ENCODE peak calls at places on chromosomes 2 and 18, in five cellular contexts. J is GM23248, C is DND-41, H is mammary epithelial cell, U is HCT116. B is an unnamed sample.

GRCh38 chr2:62265116-62265515 is 69.2 kb downstream of the B3GNT2 start:
- DNase-seq in H (no peak), C (no peak), U (no peak), J (no peak), B (no peak)

GRCh38 chr18:69401475-69402218 is 959 bp downstream of the DOK6 start:
- DNase-seq in H (no peak), C (no peak), J (peak; percentile 58), U (no peak), B (peak; percentile 41)

GRCh38 chr2:99984781-99985525 is 157.4 kb downstream of the AFF3 start:
- DNase-seq in J (peak; percentile 73), H (no peak), C (no peak), U (no peak), B (peak; percentile 29)

GRCh38 chr18:74994502-74995403 is 214.2 kb downstream of the PTGR3 start:
- DNase-seq in J (peak; percentile 28), H (peak; percentile 6), U (no peak), C (no peak), B (peak; percentile 49)

GRCh38 chr2:112579280-112579679 is 5.1 kb upstream of the CHCHD5 start:
- DNase-seq in H (peak; percentile 75), J (peak; percentile 92), C (no peak), U (no peak), B (peak; percentile 88)

GRCh38 chr18:45895339-45895738 is 69.9 kb downstream of the SIGLEC15 start:
- DNase-seq in U (no peak), C (no peak), J (no peak), H (no peak), B (no peak)

GRCh38 chr2:36857713-36858112 is 108.6 kb downstream of the STRN start:
- DNase-seq in H (no peak), J (no peak), U (no peak), C (no peak), B (no peak)

GRCh38 chr2:39488450-39488849 is 51.4 kb upstream of the MAP4K3 start:
- DNase-seq in U (no peak), H (peak; percentile 90), C (no peak), J (peak; percentile 89), B (peak; percentile 96)

GRCh38 chr2:218834685-218835084 is 3.1 kb upstream of the PRKAG3 start:
- DNase-seq in H (no peak), C (no peak), J (no peak), U (no peak), B (no peak)

GRCh38 chr2:39733070-39733674 is 45.9 kb downstream of the THUMPD2 start:
- DNase-seq in C (no peak), H (no peak), J (peak; percentile 51), U (no peak), B (no peak)

GRCh38 chr2:126723281-126723815 is 67.4 kb downstream of the GYPC start:
- DNase-seq in H (no peak), J (no peak), C (no peak), U (no peak), B (no peak)

GRCh38 chr2:191020742-191021381 is 6.9 kb upstream of the STAT1 start:
- DNase-seq in C (peak; percentile 49), H (peak; percentile 84), J (peak; percentile 93), U (no peak), B (peak; percentile 91)

GRCh38 chr2:56741601-56742102 is 557.9 kb downstream of the CCDC85A start:
- DNase-seq in C (no peak), U (peak; percentile 45), H (peak; percentile 92), J (peak; percentile 96), B (peak; percentile 97)

GRCh38 chr2:174180837-174181236 is 67.5 kb downstream of the OLA1 start:
- DNase-seq in U (no peak), C (no peak), H (no peak), J (no peak), B (peak; percentile 13)

GRCh38 chr2:140580799-140581198 is 1550.0 kb downstream of the LRP1B start:
- DNase-seq in J (no peak), C (no peak), H (no peak), U (no peak), B (peak; percentile 42)

GRCh38 chr2:28691774-28692281 is 59.8 kb upstream of the PPP1CB start:
- DNase-seq in U (no peak), J (peak; percentile 46), C (no peak), H (no peak), B (peak; percentile 82)

GRCh38 chr2:202375006-202375610 is 1.0 kb upstream of the BMPR2 start:
- DNase-seq in U (no peak), J (peak; percentile 90), H (peak; percentile 47), C (no peak), B (peak; percentile 63)

GRCh38 chr2:12538300-12538699 is 178.4 kb upstream of the TRIB2 start:
- DNase-seq in C (no peak), H (no peak), J (no peak), U (no peak), B (peak; percentile 22)

GRCh38 chr2:12536926-12537325 is 179.8 kb upstream of the TRIB2 start:
- DNase-seq in C (no peak), H (no peak), J (no peak), U (no peak), B (no peak)

GRCh38 chr2:12533337-12533736 is 183.4 kb upstream of the TRIB2 start:
- DNase-seq in H (no peak), U (no peak), C (no peak), J (peak; percentile 21), B (no peak)

GRCh38 chr2:12539306-12539705 is 177.4 kb upstream of the TRIB2 start:
- DNase-seq in H (no peak), C (no peak), J (no peak), U (no peak), B (no peak)

GRCh38 chr2:12534646-12535263 is 182.0 kb upstream of the TRIB2 start:
- DNase-seq in C (no peak), J (peak; percentile 97), H (peak; percentile 94), U (peak; percentile 12), B (peak; percentile 98)
- H3K9ac ChIP-seq in C (no peak overlapping the region), J (peak overlapping the region; percentile 74), H (no peak overlapping the region), U (no peak overlapping the region), B (peak overlapping the region; percentile 40)

DNA sequence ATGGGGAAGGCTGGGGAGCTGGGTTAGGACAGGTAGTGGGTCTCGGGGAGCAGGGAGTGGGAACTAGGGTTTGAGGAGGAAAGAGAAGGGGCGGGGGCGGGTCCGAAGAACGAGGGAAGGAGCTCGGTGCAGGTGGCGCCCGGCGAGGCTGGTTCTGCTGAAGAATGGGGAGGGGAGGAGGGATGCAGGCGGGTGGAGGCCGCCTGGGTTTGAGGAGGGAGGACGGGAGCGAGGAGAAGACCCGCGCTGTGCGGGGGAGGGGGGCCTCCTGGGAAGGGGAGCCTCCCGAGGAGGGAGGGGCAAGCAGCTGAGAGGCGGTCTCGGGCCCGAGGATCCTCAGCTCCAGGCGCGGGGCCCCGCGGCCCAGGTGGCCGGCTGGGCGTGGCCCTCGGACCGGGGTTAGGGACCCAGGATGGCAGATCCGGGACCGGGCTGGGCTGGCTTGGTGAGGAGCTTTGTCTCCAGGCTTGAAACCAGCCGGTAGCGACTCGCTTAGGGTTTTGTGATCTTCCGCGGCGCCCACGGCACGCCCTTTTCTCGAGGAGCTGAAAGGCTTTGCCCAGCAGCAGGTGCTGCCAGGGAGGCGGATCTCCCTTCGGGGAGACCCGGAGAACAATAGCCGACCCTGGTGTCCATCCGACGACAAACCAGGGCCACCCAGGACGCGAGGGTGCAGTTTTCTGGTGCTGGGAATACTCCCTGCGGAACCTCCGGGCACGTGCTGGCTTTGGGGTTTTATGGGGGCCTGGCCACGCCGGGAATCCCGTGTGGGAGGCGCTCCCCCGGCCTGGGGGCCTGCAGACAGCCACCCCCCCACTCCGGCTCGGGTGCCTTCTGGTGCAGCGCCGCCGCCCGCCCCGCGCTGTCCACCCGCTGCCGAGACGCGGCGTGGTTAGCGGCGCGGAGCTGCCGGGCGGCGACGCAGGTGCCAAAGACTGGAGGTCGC is 1.4 kb downstream of the DPYSL5 start:
- DNase-seq in C (no peak), U (no peak), H (no peak), J (no peak), B (no peak)
- TF ChIP-seq EZH2 in C (no peak), U (no peak), H (no peak), J (no peak), B (peak; percentile 96)

GRCh38 chr2:186883666-186884065 is 34.7 kb upstream of the ZSWIM2 start:
- DNase-seq in C (no peak), J (peak; percentile 13), H (no peak), U (no peak), B (no peak)

GRCh38 chr2:186884585-186884984 is 35.6 kb upstream of the ZSWIM2 start:
- DNase-seq in J (no peak), U (no peak), C (no peak), H (no peak), B (no peak)

GRCh38 chr2:186891219-186891621 is 42.2 kb upstream of the ZSWIM2 start:
- DNase-seq in J (peak; percentile 29), H (peak; percentile 15), U (peak; percentile 15), C (no peak), B (peak; percentile 72)

GRCh38 chr2:186889291-186889886 is 40.4 kb upstream of the ZSWIM2 start:
- DNase-seq in J (peak; percentile 48), C (no peak), H (no peak), U (no peak), B (no peak)

DNA sequence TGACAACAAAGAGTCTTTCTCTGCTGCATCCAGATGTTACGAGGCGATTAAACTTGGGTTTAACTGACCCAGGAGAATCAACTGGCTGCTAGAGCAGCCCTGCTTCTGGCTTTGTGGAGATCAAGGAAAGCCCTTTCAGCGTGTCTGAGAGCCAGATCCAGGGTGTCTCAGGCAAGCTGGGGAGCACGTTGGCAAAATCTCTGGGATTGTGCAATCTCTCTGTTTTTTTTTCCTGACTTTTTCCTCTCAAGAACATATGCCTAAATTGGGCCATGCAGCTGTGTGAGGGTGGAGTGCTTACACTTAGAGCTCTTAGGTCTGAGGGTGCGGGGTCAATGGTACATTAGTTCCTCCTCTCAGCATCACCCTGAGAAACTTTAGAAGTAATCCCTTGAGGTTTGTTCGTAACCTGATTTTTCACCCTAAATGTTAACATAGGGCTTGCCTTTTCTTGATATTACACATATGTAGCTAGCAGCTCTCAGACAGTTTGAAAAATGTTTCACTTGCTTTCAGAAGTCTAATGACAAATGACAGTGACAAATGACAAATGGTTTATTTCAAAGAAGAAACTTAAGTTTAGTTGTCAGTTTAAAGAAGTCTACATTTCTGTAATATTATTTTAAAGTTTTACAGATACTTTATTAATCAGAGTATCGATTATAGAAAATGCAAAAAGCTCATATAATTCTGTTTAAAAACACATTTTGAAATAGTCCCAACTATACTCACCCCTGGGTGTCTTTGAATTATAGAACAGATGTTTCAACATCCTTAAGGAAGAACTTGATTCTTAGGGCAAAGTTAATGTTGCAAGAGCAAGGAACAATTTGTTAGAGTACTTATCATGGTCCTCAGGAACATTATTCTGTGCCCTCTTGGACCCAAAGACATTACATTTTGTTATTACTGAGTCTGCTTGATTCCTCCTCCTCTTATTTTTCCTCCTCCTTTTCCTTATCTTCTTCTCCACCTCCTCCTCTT is 38.4 kb upstream of the ZSWIM2 start:
- DNase-seq in J (peak; percentile 38), H (no peak), C (no peak), U (no peak), B (peak; percentile 98)
- H3K9ac ChIP-seq in J (no peak overlapping the region), H (no peak overlapping the region), C (no peak overlapping the region), U (no peak overlapping the region), B (no peak overlapping the region)

DNA sequence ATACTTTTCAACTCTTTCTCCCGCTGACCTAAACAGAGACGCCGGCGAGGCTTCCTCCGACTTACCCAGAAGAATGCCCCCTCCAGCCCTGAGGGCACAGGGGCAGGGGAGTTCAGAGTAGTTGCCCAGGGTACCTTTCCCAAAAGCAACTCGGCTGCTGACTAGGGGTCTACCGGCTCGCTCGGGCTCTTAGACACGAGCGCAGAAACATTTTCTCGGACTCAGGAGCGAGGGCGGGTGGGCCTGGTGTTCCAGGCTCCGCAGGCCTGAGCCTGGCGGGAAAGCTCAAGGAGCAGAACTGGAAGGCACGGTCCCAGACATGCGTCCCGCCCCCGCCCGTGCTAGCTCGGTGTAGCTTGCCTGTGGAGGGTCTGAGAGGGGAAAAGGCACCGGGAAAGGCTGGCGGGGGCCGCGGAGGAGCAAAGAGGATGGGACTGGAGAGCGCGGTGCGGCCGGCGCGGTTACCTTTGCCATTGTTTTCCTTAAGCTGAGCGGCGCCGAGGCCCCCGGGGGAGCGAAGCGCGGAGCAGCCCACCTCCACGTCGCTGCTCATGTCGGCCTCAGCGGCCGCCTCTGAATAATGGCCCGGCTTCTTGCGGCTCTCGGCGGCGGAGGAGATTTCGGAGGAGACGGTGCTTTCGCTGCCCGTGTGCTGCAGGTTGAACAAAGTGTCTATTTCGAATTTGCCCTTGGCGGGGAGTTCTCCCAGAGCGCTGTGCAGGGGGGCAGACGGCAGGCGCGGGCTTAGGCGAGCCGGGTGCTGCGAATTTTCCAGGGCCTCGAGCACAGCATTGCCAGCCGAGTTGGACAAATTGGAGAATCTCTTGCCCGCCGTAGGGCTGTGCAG is 654 bp downstream of the EVX2 start:
- DNase-seq in U (no peak), C (no peak), H (no peak), J (no peak), B (no peak)
- TF ChIP-seq EZH2 in U (no peak), C (no peak), H (peak; percentile 85), J (peak; percentile 48), B (peak; percentile 73)

B was measured in fibroblast of lung.